ENCODE peak calls at places on chromosomes 12 and 14, in six cellular contexts. A, U, B, V, F and R are unnamed samples.

GRCh38 chr12:210277-211141 is 3.4 kb downstream of the SLC6A12 start:
- DNase-seq in U (no peak), F (no peak), A (no peak), B (no peak), V (no peak), R (no peak)

GRCh38 chr12:122951979-122952892 is 14.0 kb downstream of the ABCB9 start:
- DNase-seq in V (peak; percentile 85), F (peak; percentile 86), B (peak; percentile 76), A (peak; percentile 77), U (peak; percentile 9), R (peak; percentile 70)

GRCh38 chr12:129161511-129161910 is 308.2 kb downstream of the GLT1D1 start:
- DNase-seq in F (no peak), B (no peak), A (no peak), V (no peak), U (no peak), R (no peak)

GRCh38 chr14:79278798-79279644 is 932.3 kb downstream of the DIO2 start:
- DNase-seq in F (peak; percentile 85), U (peak; percentile 93), V (peak; percentile 93), A (peak; percentile 39), B (peak; percentile 97), R (peak; percentile 86)

GRCh38 chr12:124790650-124791400 is 72.8 kb downstream of the SCARB1 start:
- DNase-seq in A (no peak), V (no peak), B (no peak), F (no peak), U (no peak), R (no peak)

GRCh38 chr12:57840701-57841100 is 5.8 kb downstream of the CTDSP2 start:
- DNase-seq in U (peak; percentile 74), A (peak; percentile 49), B (no peak), F (no peak), V (peak; percentile 59), R (peak; percentile 39)

GRCh38 chr14:57168138-57168695 is 100.5 kb downstream of the EXOC5 start:
- DNase-seq in V (peak; percentile 20), A (no peak), U (no peak), F (no peak), B (no peak), R (no peak)

GRCh38 chr12:113850309-113851056 is 115.6 kb downstream of the RBM19 start:
- DNase-seq in B (no peak), U (no peak), F (peak; percentile 77), A (no peak), V (no peak), R (no peak)

GRCh38 chr12:65532744-65533143 is 254.3 kb downstream of the MSRB3 start:
- DNase-seq in B (no peak), A (no peak), V (peak; percentile 39), U (no peak), F (no peak), R (peak; percentile 99)

GRCh38 chr12:57106021-57106708 is 5.0 kb downstream of the STAT6 start:
- DNase-seq in V (no peak), B (no peak), A (no peak), U (no peak), F (no peak), R (no peak)

GRCh38 chr12:20181416-20181815 is 186.9 kb upstream of the PDE3A start:
- DNase-seq in B (no peak), A (no peak), F (no peak), U (no peak), V (no peak), R (no peak)

GRCh38 chr12:52198454-52199215 is 6.8 kb upstream of the KRT80 start:
- DNase-seq in U (no peak), A (no peak), F (no peak), V (no peak), B (no peak), R (no peak)

GRCh38 chr12:45336762-45337596 is 121.1 kb downstream of the ANO6 start:
- DNase-seq in V (peak; percentile 46), U (no peak), F (no peak), B (no peak), A (no peak), R (peak; percentile 84)